ENCODE peak calls at places on chromosome 9, in nine cellular contexts. B, D, P, J, C, Y, X, N and M are unnamed samples.

GRCh38 chr9:113355197-113355596 is 5.9 kb downstream of the BSPRY start:
- DNase-seq in P (no peak), D (peak; percentile 41), Y (no peak), N (no peak), B (peak; percentile 43), C (no peak), J (peak; percentile 15), X (no peak), M (no peak)

GRCh38 chr9:99239341-99240055 is 17.4 kb downstream of the SEC61B start:
- DNase-seq in C (no peak), X (no peak), N (peak; percentile 11), J (peak; percentile 43), D (no peak), B (peak; percentile 48), Y (no peak), P (no peak), M (no peak)

GRCh38 chr9:72680593-72681317 is 159.3 kb downstream of the TMC1 start:
- DNase-seq in X (no peak), N (no peak), J (no peak), B (no peak), P (no peak), C (no peak), D (no peak), Y (no peak), M (no peak)

GRCh38 chr9:114981095-114981494 is 50.7 kb upstream of the TNFSF8 start:
- DNase-seq in N (no peak), X (peak; percentile 25), Y (no peak), J (peak; percentile 74), P (no peak), C (no peak), B (no peak), D (no peak), M (no peak)

GRCh38 chr9:31848505-31849285 is 535.7 kb upstream of the ACO1 start:
- DNase-seq in D (no peak), J (no peak), X (no peak), N (no peak), B (no peak), C (no peak), P (no peak), Y (no peak), M (no peak)

GRCh38 chr9:129221233-129221632 is 43.2 kb upstream of the IER5L start:
- DNase-seq in C (no peak), N (no peak), X (no peak), B (no peak), D (no peak), P (no peak), J (no peak), Y (no peak), M (peak; percentile 9)

GRCh38 chr9:127188396-127188795 is 66.0 kb upstream of the ANGPTL2 start:
- DNase-seq in C (no peak), P (no peak), D (no peak), B (no peak), N (no peak), X (no peak), J (no peak), Y (no peak), M (no peak)

GRCh38 chr9:21976334-21976875 is 17.8 kb downstream of the CDKN2A start:
- DNase-seq in P (no peak), N (no peak), X (no peak), Y (no peak), C (no peak), J (no peak), D (no peak), B (no peak), M (no peak)

GRCh38 chr9:99431103-99431502 is 209.0 kb downstream of the SEC61B start:
- DNase-seq in P (no peak), D (no peak), J (no peak), N (peak; percentile 52), Y (no peak), B (peak; percentile 66), X (no peak), C (no peak), M (peak; percentile 49)

GRCh38 chr9:95793924-95794828 is 81.3 kb upstream of the ERCC6L2 start:
- DNase-seq in D (no peak), N (no peak), Y (no peak), P (no peak), X (peak; percentile 95), C (no peak), J (peak; percentile 87), B (peak; percentile 93), M (peak; percentile 96)

GRCh38 chr9:128242828-128243485 is 32.9 kb downstream of the GOLGA2 start:
- DNase-seq in X (no peak), Y (peak; percentile 58), J (no peak), B (no peak), P (no peak), N (no peak), C (no peak), D (no peak), M (no peak)

GRCh38 chr9:132078369-132079356 is 1.0 kb downstream of the MED27 start:
- DNase-seq in N (peak; percentile 40), X (no peak), C (peak; percentile 44), D (peak; percentile 5), B (peak; percentile 63), Y (no peak), J (peak; percentile 74), P (peak; percentile 17), M (peak; percentile 46)

GRCh38 chr9:133375116-133375723 is 640 bp downstream of the SURF4 start:
- DNase-seq in P (no peak), J (no peak), Y (no peak), X (no peak), B (peak; percentile 39), D (peak; percentile 41), N (peak; percentile 60), C (no peak), M (no peak)

GRCh38 chr9:73609381-73609780 is 457.7 kb downstream of the ANXA1 start:
- DNase-seq in J (no peak), N (no peak), Y (no peak), C (no peak), P (no peak), D (no peak), B (no peak), X (no peak), M (no peak)

GRCh38 chr9:115144706-115145105 is 26.7 kb upstream of the TNC start:
- DNase-seq in P (no peak), C (no peak), J (no peak), D (peak; percentile 18), Y (no peak), X (no peak), B (no peak), N (no peak), M (no peak)

GRCh38 chr9:136438548-136438908 is 1.1 kb downstream of the INPP5E start:
- DNase-seq in B (no peak), C (peak; percentile 42), X (no peak), Y (no peak), P (no peak), D (peak; percentile 30), N (no peak), J (no peak), M (no peak)

GRCh38 chr9:78921341-78921740 is 624.4 kb downstream of the PSAT1 start:
- DNase-seq in X (no peak), C (no peak), J (no peak), P (no peak), N (no peak), B (no peak), D (no peak), Y (no peak), M (no peak)

GRCh38 chr9:133707065-133707760 is 30.9 kb downstream of the SARDH start:
- DNase-seq in J (no peak), B (peak; percentile 95), X (no peak), C (peak; percentile 2), N (peak; percentile 43), D (no peak), Y (peak; percentile 47), P (no peak), M (no peak)

DNA sequence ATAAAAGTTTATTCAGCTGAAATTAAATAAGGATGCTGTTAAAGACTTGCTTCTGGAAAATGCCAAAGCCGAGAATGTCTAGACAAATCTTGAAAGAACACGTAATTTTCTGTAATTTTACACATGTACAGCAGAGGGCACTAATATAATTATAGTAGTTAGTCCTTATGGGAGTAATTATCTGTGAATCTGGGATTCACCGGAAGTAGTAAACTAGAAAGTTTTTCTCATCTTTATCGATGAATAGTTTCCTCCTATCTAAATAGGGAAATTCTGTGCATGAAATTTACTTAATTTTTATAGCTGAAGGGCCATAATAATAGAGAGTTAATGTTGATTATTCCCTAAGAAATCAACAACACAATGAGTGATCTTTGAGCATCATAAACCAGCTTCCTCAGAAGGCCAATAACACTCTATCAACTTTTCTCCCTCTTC is 18.4 kb upstream of the CNTLN start:
- DNase-seq in Y (no peak), N (peak; percentile 49), X (no peak), C (no peak), D (peak; percentile 39), B (peak; percentile 56), J (peak; percentile 57), P (no peak), M (no peak)
- TF ChIP-seq CTCF in Y (peak; percentile 55), N (peak; percentile 32), X (peak; percentile 19), C (peak; percentile 39), D (peak; percentile 44), B (peak; percentile 40), J (peak; percentile 81), P (no peak), M (peak; percentile 17)

GRCh38 chr9:118366228-118366627 is 662.0 kb downstream of the TLR4 start:
- DNase-seq in J (no peak), X (no peak), B (no peak), P (no peak), N (no peak), Y (no peak), D (no peak), C (no peak), M (no peak)
- TF ChIP-seq CTCF in J (no peak), X (no peak), B (no peak), P (no peak), N (no peak), Y (no peak), D (no peak), C (no peak), M (no peak)

DNA sequence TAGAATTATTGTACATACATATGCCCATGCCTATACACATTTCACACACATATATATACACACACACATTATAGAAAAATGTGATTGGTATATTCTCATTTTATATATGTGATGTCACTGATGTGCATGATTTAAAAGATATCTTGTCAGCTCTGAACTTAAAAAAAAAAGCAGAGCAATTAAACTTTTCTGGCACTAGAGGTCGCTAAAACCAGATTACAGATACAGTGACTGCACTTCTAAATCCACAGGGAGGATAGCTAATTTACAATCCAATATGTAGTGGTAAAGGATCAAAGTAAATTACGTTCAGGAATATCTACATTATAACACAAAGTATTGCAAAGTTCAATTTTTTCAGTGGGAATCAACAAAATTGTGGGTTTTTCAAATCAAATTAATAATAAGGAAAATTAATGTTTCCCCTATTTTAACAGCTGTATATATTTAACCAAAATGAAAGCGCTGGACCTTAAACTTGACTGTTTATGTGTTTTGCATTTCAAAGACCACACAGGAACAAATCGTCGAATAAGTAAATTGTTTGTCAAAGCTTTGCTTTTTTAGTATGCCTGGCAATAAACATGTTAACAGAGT is 1201.2 kb upstream of the C9orf72 start:
- DNase-seq in D (peak; percentile 57), X (no peak), N (peak; percentile 69), P (no peak), C (no peak), J (no peak), Y (no peak), B (peak; percentile 39), M (peak; percentile 24)
- TF ChIP-seq CTCF in D (peak; percentile 45), X (peak; percentile 4), N (peak; percentile 63), P (no peak), C (peak; percentile 73), J (peak; percentile 72), Y (peak; percentile 48), B (peak; percentile 44), M (peak; percentile 41)

DNA sequence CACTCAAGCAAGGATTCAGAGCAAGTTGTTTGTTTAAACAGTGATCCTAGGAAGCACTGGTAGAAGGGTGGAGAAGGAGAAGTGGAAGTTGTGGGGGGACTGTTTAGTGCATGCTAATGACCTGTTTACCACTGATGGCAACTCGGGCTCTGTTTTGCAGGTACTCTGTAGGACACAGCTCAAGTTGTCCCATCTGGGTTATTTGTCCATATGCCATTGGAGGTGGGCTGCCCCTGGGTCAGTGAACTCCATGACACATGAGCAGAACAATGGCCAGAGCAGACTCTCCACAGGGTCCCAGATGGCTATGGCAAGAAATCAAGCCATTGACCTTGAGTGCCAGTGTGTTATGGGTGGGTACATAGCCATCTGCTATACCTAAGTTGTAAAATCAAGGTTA is 175.9 kb downstream of the GAS1 start:
- DNase-seq in N (no peak), D (no peak), Y (no peak), P (no peak), J (no peak), B (no peak), X (no peak), C (no peak), M (no peak)
- TF ChIP-seq CTCF in N (no peak), D (no peak), Y (no peak), P (no peak), J (no peak), B (no peak), X (no peak), C (no peak), M (no peak)